ENCODE peak calls at places on chromosomes 2 and 18, in four cellular contexts. V, Q, K and R are unnamed samples.

GRCh38 chr2:239167011-239167673 is 233.7 kb downstream of the HDAC4 start:
- DNase-seq in V (no peak), K (no peak), Q (no peak), R (no peak)

GRCh38 chr2:16320716-16321115 is 344.9 kb downstream of the CYRIA start:
- DNase-seq in K (no peak), V (no peak), Q (no peak), R (no peak)

GRCh38 chr2:239517686-239518085 is 116.9 kb upstream of the HDAC4 start:
- DNase-seq in K (no peak), V (no peak), Q (no peak), R (no peak)

GRCh38 chr18:9951022-9951859 is 37.4 kb downstream of the VAPA start:
- DNase-seq in Q (peak; percentile 55), V (peak; percentile 34), K (peak; percentile 59), R (peak; percentile 27)

GRCh38 chr2:182444806-182445205 is 18.0 kb upstream of the PDE1A start:
- DNase-seq in Q (no peak), K (no peak), V (no peak), R (no peak)

GRCh38 chr2:128260239-128261138 is 58.2 kb downstream of the HS6ST1 start:
- DNase-seq in Q (peak; percentile 4), K (peak; percentile 86), V (no peak), R (no peak)

GRCh38 chr2:232876071-232876977 is 6.3 kb downstream of the SNORC start:
- DNase-seq in V (no peak), K (no peak), Q (no peak), R (no peak)

GRCh38 chr2:95351080-95351915 is 51.2 kb upstream of the FAHD2A start:
- DNase-seq in K (no peak), V (no peak), Q (no peak), R (no peak)

GRCh38 chr2:129914538-129915302 is 64.7 kb upstream of the RAB6C start:
- DNase-seq in K (no peak), V (no peak), Q (no peak), R (no peak)

GRCh38 chr2:145799595-145800108 is 1279.7 kb upstream of the ZEB2 start:
- DNase-seq in Q (no peak), K (no peak), V (no peak), R (no peak)
- H3K27ac ChIP-seq in Q (no peak overlapping the region), K (peak overlapping the region; percentile 89), V (no peak overlapping the region), R (no peak overlapping the region)

DNA sequence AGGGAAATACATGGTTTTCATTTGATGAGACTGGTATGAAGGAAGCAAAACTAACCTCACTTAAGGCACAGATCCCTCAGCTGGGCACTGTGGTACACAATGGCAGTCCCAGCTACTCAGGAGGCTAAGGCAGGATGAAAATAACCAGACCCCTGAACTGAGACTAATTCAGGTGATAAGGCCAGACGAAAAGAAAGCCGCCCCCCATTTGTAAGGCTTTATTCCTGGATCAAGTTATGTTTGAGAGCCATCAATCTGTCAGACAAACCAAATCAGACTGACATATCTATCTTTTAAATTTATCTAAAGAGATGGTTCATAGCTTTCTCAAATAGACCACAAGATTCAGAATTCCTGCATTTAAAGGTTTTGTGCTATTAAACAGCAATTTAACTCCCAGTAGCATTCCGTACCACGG is 4.1 kb downstream of the SRSF7 start:
- DNase-seq in K (no peak), V (no peak), Q (no peak), R (no peak)
- TF ChIP-seq TCF7L2 in K (no peak), V (no peak), Q (no peak), R (no peak)

DNA sequence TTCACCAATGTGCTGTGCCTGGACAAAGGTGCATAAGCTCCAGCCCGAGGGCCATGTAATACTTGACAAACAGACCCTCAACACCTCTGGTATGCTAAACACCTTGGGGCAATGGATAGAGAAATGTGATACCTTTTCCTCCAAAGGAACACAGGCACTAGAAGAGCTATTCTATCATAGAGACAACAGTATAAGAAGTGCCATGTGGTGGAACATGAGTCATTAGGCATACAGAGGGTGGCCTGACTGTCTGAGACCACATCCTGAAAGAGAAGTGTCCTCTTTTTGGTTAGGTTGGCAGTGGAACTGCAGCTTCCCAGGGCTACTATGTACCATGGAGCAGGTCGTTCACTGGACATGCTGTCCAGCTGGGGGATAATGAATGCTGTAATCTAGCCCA is 153.9 kb downstream of the INSIG2 start:
- DNase-seq in V (no peak), Q (no peak), K (no peak), R (no peak)
- H3K4me1 ChIP-seq in V (no peaks in the 10 kb centered on the region), Q (peaks cover 9% of the 10 kb centered on the region), K (no peaks in the 10 kb centered on the region), R (no peaks in the 10 kb centered on the region)

GRCh38 chr2:177691177-177691576 is 298.6 kb downstream of the AGPS start:
- DNase-seq in Q (no peak), K (no peak), V (no peak), R (no peak)
- H3K27ac ChIP-seq in Q (no peak overlapping the region), K (no peak overlapping the region), V (no peak overlapping the region), R (no peak overlapping the region)

DNA sequence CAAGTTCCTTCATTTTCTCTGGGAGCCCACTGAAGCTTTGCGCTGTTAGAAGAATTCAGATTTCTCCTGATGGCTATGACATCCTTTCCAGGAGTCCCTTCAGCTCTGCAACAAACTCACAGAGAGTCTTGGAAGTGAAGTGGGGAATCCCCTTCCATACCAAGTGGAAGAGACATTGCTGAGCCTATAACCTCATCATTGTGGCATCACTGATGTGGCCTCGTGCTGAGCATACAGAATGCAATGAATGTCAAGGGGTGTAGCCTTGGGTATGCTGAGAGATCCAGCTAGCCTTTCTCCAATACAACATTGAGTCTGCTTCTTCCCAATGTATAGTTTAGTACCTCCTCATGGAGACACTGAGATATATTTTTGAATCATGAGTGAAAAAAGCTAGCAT is 311.1 kb upstream of the RAB12 start:
- DNase-seq in V (no peak), Q (no peak), K (no peak), R (no peak)
- TF ChIP-seq TCF7L2 in V (no peak), Q (no peak), K (no peak), R (no peak)

GRCh38 chr2:191176305-191176704 is 25.5 kb upstream of the STAT4 start:
- DNase-seq in V (no peak), Q (no peak), K (no peak), R (no peak)
- H3K4me1 ChIP-seq in V (no peaks in the 10 kb centered on the region), Q (peaks cover 24% of the 10 kb centered on the region), K (no peaks in the 10 kb centered on the region), R (peaks cover 14% of the 10 kb centered on the region)

GRCh38 chr2:187541086-187542085 is 12.8 kb downstream of the TFPI start:
- DNase-seq in V (no peak), K (peak; percentile 98), Q (peak; percentile 74), R (no peak)
- H3K27ac ChIP-seq in V (no peak overlapping the region), K (peak overlapping the region; percentile 85), Q (peak overlapping the region; percentile 93), R (peak overlapping the region; percentile 98)

GRCh38 chr2:166494140-166494544 is at the start of gene SCN7A:
- DNase-seq in K (no peak), Q (no peak), V (peak; percentile 16), R (no peak)
- TF ChIP-seq TCF7L2 in K (no peak), Q (no peak), V (no peak), R (no peak)

DNA sequence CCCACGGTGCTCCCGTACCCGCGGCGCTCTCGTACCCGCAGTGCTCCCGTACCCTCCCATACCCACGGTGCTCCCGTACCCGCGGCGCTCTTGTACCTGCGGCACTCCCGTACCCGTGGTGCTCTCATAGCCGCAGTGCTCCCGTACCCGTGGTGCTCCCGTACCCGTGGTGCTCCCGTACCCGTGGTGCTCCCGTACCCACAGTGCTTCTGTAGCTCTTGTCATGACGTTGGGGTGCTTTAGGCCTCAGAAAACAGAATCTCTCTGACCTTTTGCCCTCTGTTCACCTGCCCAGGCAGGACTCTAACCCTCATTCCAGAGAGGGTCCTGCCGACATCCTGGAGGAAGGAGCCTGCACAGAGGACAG is 35.3 kb downstream of the SLC66A2 start:
- DNase-seq in V (no peak), K (no peak), Q (no peak), R (no peak)
- H3K4me1 ChIP-seq in V (no peaks in the 10 kb centered on the region), K (no peaks in the 10 kb centered on the region), Q (no peaks in the 10 kb centered on the region), R (peaks cover 3% of the 10 kb centered on the region)

DNA sequence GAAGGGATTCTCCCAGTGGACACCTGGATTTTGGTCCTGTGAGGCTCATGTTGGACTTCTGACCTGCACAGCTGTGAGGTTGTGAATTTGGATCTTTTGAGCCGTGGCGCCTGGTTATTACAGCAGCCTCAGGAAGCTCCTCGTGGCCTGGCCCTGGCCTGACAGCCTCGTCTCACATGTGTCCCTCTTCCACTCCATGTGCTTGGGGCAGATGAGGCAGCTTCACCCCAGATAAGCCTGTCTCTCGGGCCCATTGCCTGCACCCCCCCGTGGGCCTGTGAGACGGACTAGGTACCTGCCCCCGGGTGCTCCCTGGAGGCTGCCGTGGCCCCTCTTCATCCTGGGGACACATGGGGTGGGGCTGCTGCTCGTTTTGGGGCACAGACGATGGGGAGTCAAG is 51.2 kb downstream of the CTDP1 start:
- DNase-seq in Q (no peak), V (no peak), K (no peak), R (no peak)
- H3K27ac ChIP-seq in Q (no peak overlapping the region), V (no peak overlapping the region), K (no peak overlapping the region), R (no peak overlapping the region)